ENCODE peak calls at places on chromosomes 16 and 17, in seven cellular contexts. M is prostate gland, D is HCT116, C is esophagus muscularis mucosa, A is GM12878, G is transverse colon, U is sigmoid colon. N is an unnamed sample.
A peak's percentile ranks its signal among the peaks of the same experiment; 100 is the strongest.

GRCh38 chr16:84199861-84200260 is 8.9 kb downstream of the ADAD2 start:
- DNase-seq in A (no peak), D (no peak), C (no peak), U (peak; percentile 80), G (no peak), M (peak; percentile 47), N (no peak)

GRCh38 chr17:31490019-31490383 is 98.5 kb downstream of the RAB11FIP4 start:
- DNase-seq in D (no peak), U (no peak), G (no peak), A (no peak), C (no peak), M (no peak), N (no peak)

GRCh38 chr17:7842950-7843535 is 9.0 kb downstream of the KDM6B start:
- DNase-seq in M (peak; percentile 55), U (peak; percentile 92), C (peak; percentile 94), G (peak; percentile 75), A (no peak), D (no peak), N (no peak)

GRCh38 chr17:69525920-69526841 is 111.7 kb downstream of the MAP2K6 start:
- DNase-seq in M (peak; percentile 31), D (peak; percentile 73), C (no peak), A (no peak), U (peak; percentile 64), G (peak; percentile 36), N (no peak)

GRCh38 chr17:4545217-4545951 is 9.8 kb downstream of the MYBBP1A start:
- DNase-seq in C (no peak), M (no peak), U (peak; percentile 59), A (no peak), G (no peak), D (no peak), N (no peak)

GRCh38 chr16:67873435-67874146 is 739 bp downstream of the EDC4 start:
- DNase-seq in M (no peak), C (no peak), A (no peak), U (no peak), G (peak; percentile 28), D (no peak), N (no peak)

GRCh38 chr17:14150604-14151003 is 81.3 kb downstream of the COX10 start:
- DNase-seq in C (no peak), A (no peak), M (no peak), G (no peak), U (no peak), D (no peak), N (no peak)

GRCh38 chr17:63918305-63918704 is 334 bp downstream of the GH1 start:
- DNase-seq in A (no peak), C (no peak), D (no peak), U (no peak), M (no peak), G (no peak), N (no peak)

GRCh38 chr16:67311607-67312449 is 14.7 kb downstream of the KCTD19 start:
- DNase-seq in M (no peak), U (no peak), A (peak; percentile 93), G (no peak), C (no peak), D (peak; percentile 70), N (no peak)

GRCh38 chr16:46586011-46586577 is 35.1 kb downstream of the SHCBP1 start:
- DNase-seq in D (no peak), C (no peak), U (no peak), M (no peak), G (no peak), A (no peak), N (no peak)

GRCh38 chr17:40526668-40527067 is 25.2 kb upstream of the TNS4 start:
- DNase-seq in D (no peak), G (no peak), A (no peak), C (no peak), M (no peak), U (peak; percentile 83), N (peak; percentile 83)

GRCh38 chr16:714558-715447 is at the start of gene METRN:
- DNase-seq in C (peak; percentile 95), A (no peak), D (no peak), M (peak; percentile 85), U (peak; percentile 96), G (peak; percentile 94), N (peak; percentile 92)

GRCh38 chr17:10126554-10127493 is 71.6 kb downstream of the GAS7 start:
- DNase-seq in C (no peak), M (no peak), G (no peak), D (no peak), U (peak; percentile 82), A (no peak), N (peak; percentile 82)

GRCh38 chr16:53792161-53792951 is 88.4 kb downstream of the FTO start:
- DNase-seq in M (no peak), A (no peak), U (no peak), G (no peak), C (no peak), D (no peak), N (no peak)

GRCh38 chr16:86567701-86568571 is 1.3 kb downstream of the FOXC2 start:
- DNase-seq in M (no peak), A (no peak), G (no peak), D (no peak), U (no peak), C (no peak), N (no peak)

GRCh38 chr17:56034120-56034757 is 119.0 kb upstream of the ANKFN1 start:
- DNase-seq in M (no peak), D (no peak), C (peak; percentile 88), U (no peak), G (no peak), A (no peak), N (no peak)

GRCh38 chr16:24255446-24256352 is at the start of gene CACNG3:
- DNase-seq in U (no peak), C (no peak), M (peak; percentile 7), G (peak; percentile 9), D (no peak), A (no peak), N (no peak)

GRCh38 chr17:63249256-63250006 is 196.7 kb downstream of the CYB561 start:
- DNase-seq in D (no peak), M (no peak), C (no peak), A (no peak), U (no peak), G (no peak), N (no peak)

GRCh38 chr17:45316271-45317112 is at the start of gene MAP3K14:
- DNase-seq in C (no peak), M (peak; percentile 38), U (peak; percentile 89), A (no peak), D (no peak), G (peak; percentile 77), N (peak; percentile 90)

GRCh38 chr17:16352838-16353701 is at the start of gene CENPV:
- DNase-seq in G (peak; percentile 70), D (peak; percentile 41), A (no peak), M (peak; percentile 20), U (peak; percentile 70), C (no peak), N (peak; percentile 67)

DNA sequence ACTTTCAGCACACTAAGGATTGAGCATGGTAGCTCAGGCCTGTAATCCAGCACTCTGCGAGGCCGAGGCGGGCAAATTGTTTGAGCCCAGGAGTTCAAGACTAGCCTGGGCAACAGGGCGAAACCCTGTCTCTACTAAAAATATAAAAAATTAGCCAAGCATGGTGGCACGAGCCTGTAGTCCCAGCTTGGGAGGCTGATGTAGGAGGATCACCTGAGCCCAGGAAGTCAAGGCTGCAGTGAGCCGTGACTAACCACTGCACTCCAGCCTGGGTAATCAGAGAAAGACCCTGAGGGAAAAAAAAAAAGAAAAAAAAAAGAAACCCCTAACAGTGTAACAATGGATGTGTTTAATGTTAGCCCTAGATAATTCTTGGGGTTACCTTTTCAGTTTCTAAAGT is 24.0 kb downstream of the PARN start:
- DNase-seq in C (no peak), D (no peak), A (peak; percentile 55), U (no peak), G (no peak), M (no peak), N (no peak)
- H3K4me1 ChIP-seq in C (no peaks in the 10 kb centered on the region), D (no peaks in the 10 kb centered on the region), A (peaks cover 42% of the 10 kb centered on the region), U (no peaks in the 10 kb centered on the region), G (no peaks in the 10 kb centered on the region), M (no peaks in the 10 kb centered on the region), N (no peaks in the 10 kb centered on the region)

GRCh38 chr17:61139219-61139618 is 260.4 kb upstream of the TBX2 start:
- DNase-seq in A (peak; percentile 77), C (no peak), M (no peak), G (peak; percentile 45), D (no peak), U (no peak), N (no peak)
- TF ChIP-seq POLR2AphosphoS5 in A (no peak), C (no peak), M (peak; percentile 12), G (no peak), D (no peak), U (no peak), N (no peak)

GRCh38 chr17:76536511-76537287 is 810 bp downstream of the CYGB start:
- DNase-seq in M (no peak), G (no peak), D (no peak), A (no peak), U (no peak), C (no peak), N (no peak)
- H3K27ac ChIP-seq in M (peak overlapping the region; percentile 36), G (peak overlapping the region; percentile 70), D (no peak overlapping the region), A (no peak overlapping the region), U (peak overlapping the region; percentile 75), C (peak overlapping the region; percentile 76), N (no peak overlapping the region)

GRCh38 chr16:72848045-72848410 is 199.9 kb downstream of the ZFHX3 start:
- DNase-seq in D (no peak), G (no peak), C (no peak), U (no peak), M (no peak), A (no peak), N (no peak)

GRCh38 chr16:72846594-72846993 is 201.3 kb downstream of the ZFHX3 start:
- DNase-seq in M (no peak), U (no peak), A (no peak), D (no peak), C (no peak), G (no peak), N (no peak)

GRCh38 chr16:72848759-72849664 is 198.9 kb downstream of the ZFHX3 start:
- DNase-seq in D (peak; percentile 56), M (peak; percentile 86), U (peak; percentile 94), A (no peak), G (peak; percentile 85), C (peak; percentile 96), N (peak; percentile 81)

GRCh38 chr16:72845322-72846020 is 202.5 kb downstream of the ZFHX3 start:
- DNase-seq in G (no peak), M (no peak), A (no peak), U (no peak), C (no peak), D (no peak), N (no peak)

DNA sequence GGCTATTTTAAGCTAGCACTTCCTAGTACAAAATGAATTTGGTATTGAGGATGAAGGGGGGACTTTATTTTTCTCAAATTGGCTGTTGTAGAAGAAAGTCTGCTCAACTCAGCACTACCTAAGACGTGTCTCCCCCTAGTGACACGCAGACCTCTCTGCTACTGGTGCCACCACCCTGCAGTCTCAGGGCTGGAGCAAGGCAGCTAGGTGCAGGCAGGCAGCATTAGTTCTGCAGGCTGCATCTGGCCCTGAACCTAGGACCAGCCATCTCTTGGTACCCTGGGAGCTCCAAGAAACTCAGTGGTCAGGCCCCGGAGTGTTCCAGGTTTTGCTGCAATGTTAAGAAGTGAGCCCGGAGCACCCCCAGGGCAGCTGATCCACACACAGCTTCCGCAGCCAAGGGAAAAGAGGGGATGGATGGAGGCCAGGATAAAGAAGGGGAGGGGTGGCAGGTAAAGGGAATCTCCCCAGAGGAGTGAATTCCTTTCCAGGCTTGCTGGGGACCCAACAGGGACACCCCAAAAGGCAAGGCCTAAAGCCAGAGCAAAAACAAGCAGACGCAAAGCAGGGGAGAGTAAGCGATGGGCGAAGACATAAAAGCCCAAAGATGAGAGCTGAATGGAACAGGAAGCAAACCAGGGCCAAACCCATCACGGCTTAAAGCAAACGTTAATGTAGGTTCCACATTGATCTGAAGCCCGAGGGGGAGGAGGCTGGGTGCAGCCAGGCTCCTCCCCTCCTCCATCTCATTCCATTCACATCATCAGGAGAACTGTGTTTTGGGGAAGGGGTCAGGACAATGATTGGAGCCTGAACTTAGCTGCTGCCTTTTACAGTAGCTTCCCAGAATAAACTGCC is 200.5 kb downstream of the ZFHX3 start:
- DNase-seq in C (no peak), D (no peak), G (no peak), M (no peak), A (no peak), U (no peak), N (no peak)
- H3K4me1 ChIP-seq in C (peaks cover 48% of the 10 kb centered on the region), D (peaks cover 14% of the 10 kb centered on the region), G (peaks cover 11% of the 10 kb centered on the region), M (peaks cover 19% of the 10 kb centered on the region), A (peaks cover 15% of the 10 kb centered on the region), U (peaks cover 38% of the 10 kb centered on the region), N (peaks cover 32% of the 10 kb centered on the region)

N was measured in suprapubic skin.